ENCODE peak calls at places on chromosomes 6 and 20, in four cellular contexts. W, V, Y and H are unnamed samples.

GRCh38 chr6:54891536-54891935 is 45.0 kb downstream of the FAM83B start:
- DNase-seq in W (no peak), V (no peak), Y (no peak), H (no peak)

GRCh38 chr6:20159781-20160540 is 52.3 kb downstream of the MBOAT1 start:
- DNase-seq in W (no peak), V (no peak), Y (no peak), H (no peak)

GRCh38 chr20:24754691-24755090 is 194.4 kb upstream of the CST7 start:
- DNase-seq in W (no peak), V (no peak), Y (no peak), H (no peak)

GRCh38 chr6:69349776-69350175 is 447.0 kb downstream of the LMBRD1 start:
- DNase-seq in W (no peak), V (no peak), Y (no peak), H (peak)

GRCh38 chr6:33008944-33009861 is at the start of gene HLA-DOA:
- DNase-seq in W (no peak), V (peak), Y (peak), H (peak)

GRCh38 chr20:21048841-21049273 is 57.3 kb downstream of the LINC00237 start:
- DNase-seq in W (peak), V (peak), Y (peak), H (peak)

GRCh38 chr6:25623874-25624273 is 28.1 kb upstream of the SCGN start:
- DNase-seq in W (no peak), V (no peak), Y (no peak), H (no peak)

GRCh38 chr6:144264270-144265060 is 20.7 kb upstream of the UTRN start:
- DNase-seq in W (no peak), V (peak), Y (no peak), H (no peak)

GRCh38 chr20:1702288-1702687 is 44.7 kb upstream of the SIRPG start:
- DNase-seq in W (no peak), V (no peak), Y (no peak), H (no peak)

GRCh38 chr6:31270788-31271640 is 878 bp downstream of the HLA-C start:
- DNase-seq in W (peak), V (peak), Y (no peak), H (peak)

GRCh38 chr6:119483936-119484335 is 134.4 kb upstream of the MAN1A1 start:
- DNase-seq in W (no peak), V (no peak), Y (no peak), H (no peak)

GRCh38 chr6:114253431-114253830 is 89.4 kb downstream of the HS3ST5 start:
- DNase-seq in W (no peak), V (no peak), Y (no peak), H (no peak)

GRCh38 chr6:69957990-69958559 is 91.7 kb downstream of the COL19A1 start:
- DNase-seq in W (no peak), V (no peak), Y (no peak), H (no peak)

GRCh38 chr20:60264024-60264709 is 305.9 kb downstream of the CDH26 start:
- DNase-seq in W (no peak), V (no peak), Y (no peak), H (peak)

GRCh38 chr6:135012764-135013163 is 41.9 kb downstream of the HBS1L start:
- DNase-seq in W (no peak), V (no peak), Y (no peak), H (no peak)

GRCh38 chr20:17641993-17642392 is 40.0 kb downstream of the RRBP1 start:
- DNase-seq in W (no peak), V (no peak), Y (no peak), H (no peak)

GRCh38 chr6:39754493-39755115 is 29.4 kb upstream of the KIF6 start:
- DNase-seq in W (no peak), V (no peak), Y (no peak), H (peak)

GRCh38 chr6:3421763-3422456 is 34.9 kb downstream of the SLC22A23 start:
- DNase-seq in W (no peak), V (peak), Y (peak), H (no peak)

GRCh38 chr6:144083172-144083571 is 12.2 kb downstream of the SF3B5 start:
- DNase-seq in W (no peak), V (no peak), Y (no peak), H (no peak)

GRCh38 chr6:134240664-134241431 is 77.1 kb downstream of the SGK1 start:
- DNase-seq in W (peak), V (no peak), Y (no peak), H (peak)

GRCh38 chr20:24693466-24694156 is 224.2 kb downstream of the SYNDIG1 start:
- DNase-seq in W (no peak), V (no peak), Y (no peak), H (peak)

DNA sequence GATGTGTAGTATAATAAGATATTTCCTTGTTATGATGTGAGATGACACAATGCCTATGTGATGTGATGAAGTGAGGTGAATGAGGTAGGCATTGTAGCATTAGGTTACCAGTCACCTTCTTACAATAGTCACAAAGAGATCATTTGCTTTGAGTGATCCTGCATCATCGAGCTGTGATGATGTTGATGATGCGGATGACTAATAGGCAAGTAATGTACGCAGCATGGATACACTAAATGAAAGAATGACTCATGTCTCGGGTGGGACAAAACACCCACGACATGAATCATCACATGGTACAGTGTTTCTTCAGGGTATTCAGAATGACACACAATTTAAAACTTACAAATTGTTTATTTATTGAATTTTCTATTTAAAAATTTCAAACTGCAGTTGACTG is 806.3 kb upstream of the GJE1 start:
- DNase-seq in W (no peak), V (peak), Y (no peak), H (no peak)
- H3K4me3 ChIP-seq in W (no peak), V (peak), Y (no peak), H (no peak)

GRCh38 chr6:84514089-84514971 is 250.1 kb downstream of the TBX18 start:
- DNase-seq in W (no peak), V (no peak), Y (no peak), H (no peak)
- TF ChIP-seq CTCF in W (no peak), V (no peak), Y (no peak), H (no peak)

DNA sequence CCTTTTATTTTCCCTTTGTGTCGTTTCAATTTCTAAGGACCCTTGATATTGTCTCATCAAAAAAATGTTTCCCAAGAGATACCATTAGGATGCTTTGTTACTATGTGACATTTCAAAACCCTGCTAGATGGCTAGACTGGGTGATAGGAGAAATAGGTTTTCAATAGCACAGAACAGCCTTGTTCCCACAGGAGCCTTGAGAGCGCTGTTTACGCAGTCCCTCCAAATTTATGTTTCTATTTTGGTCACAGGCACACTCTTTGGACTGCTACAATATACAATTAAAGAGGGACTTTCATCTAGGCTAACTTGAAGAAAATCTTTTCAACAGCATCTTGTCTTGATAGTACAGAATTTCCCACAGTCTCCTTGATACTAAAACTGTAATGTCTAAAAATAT is 23.0 kb downstream of the UBE3D start:
- DNase-seq in W (no peak), V (no peak), Y (no peak), H (peak)
- H3K27ac ChIP-seq in W (no peak), V (no peak), Y (no peak), H (peak)

GRCh38 chr20:44584103-44584690 is 1.8 kb downstream of the PKIG start:
- DNase-seq in W (no peak), V (no peak), Y (no peak), H (no peak)

GRCh38 chr20:44586986-44587980 is 4.9 kb downstream of the PKIG start:
- DNase-seq in W (no peak), V (no peak), Y (no peak), H (no peak)

GRCh38 chr20:44586289-44586911 is 4.0 kb downstream of the PKIG start:
- DNase-seq in W (peak), V (no peak), Y (no peak), H (no peak)

GRCh38 chr20:44583179-44583578 is 800 bp downstream of the PKIG start:
- DNase-seq in W (no peak), V (no peak), Y (no peak), H (no peak)

DNA sequence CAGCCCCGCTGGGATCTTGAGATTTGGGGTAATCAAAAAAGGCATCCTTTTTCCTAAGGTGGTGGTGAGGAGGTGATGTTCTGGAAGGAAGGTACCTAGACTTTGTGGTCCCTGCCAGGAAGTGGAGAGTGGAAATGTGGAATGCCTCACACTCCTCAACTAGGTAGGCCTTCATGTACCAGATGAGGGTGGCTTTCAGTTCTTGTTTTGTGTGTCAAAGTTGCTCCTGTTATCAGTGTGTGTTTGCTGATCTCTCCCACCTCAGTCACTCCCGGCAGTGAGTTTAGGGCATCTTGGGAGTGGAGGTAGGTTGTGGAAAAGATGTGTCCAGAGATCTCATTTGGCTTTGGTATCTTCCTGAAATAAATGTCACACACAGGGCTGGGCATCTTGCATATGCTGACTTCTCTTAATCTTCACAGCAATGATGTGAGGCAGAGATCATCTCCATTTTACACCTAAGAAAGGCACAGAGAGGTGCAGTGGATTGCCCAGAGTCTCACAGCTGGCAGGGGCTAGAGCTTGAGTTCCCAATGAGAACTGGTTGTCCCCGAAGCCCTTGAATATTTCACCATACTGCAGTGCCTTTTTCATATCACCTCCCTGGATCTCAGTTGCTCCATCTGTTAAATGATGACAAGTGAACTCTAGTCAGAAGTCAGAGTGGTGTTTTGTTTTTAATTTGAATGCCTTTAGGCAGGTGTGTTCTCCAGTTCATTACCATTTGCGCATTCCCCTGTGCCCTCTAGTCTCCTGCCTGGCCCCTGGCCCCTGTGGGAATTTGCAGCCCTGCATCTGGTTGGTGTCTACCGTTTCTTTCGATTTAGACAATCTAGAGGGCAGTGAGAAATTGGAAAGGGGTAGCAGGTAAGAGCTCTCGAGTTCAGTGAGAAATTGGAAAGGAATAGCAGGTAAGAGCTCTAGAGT is 2.9 kb downstream of the PKIG start:
- DNase-seq in W (no peak), V (no peak), Y (no peak), H (no peak)
- H3K4me3 ChIP-seq in W (no peak), V (no peak), Y (no peak), H (no peak)

GRCh38 chr6:44088827-44089590 is 38.2 kb downstream of the MRPL14 start:
- DNase-seq in W (no peak), V (no peak), Y (no peak), H (no peak)

GRCh38 chr6:44084231-44085014 is 42.8 kb downstream of the MRPL14 start:
- DNase-seq in W (no peak), V (no peak), Y (no peak), H (no peak)

GRCh38 chr6:44085219-44085618 is 42.0 kb downstream of the MRPL14 start:
- DNase-seq in W (no peak), V (no peak), Y (no peak), H (no peak)

GRCh38 chr6:44087623-44088022 is 39.6 kb downstream of the MRPL14 start:
- DNase-seq in W (no peak), V (no peak), Y (no peak), H (no peak)

DNA sequence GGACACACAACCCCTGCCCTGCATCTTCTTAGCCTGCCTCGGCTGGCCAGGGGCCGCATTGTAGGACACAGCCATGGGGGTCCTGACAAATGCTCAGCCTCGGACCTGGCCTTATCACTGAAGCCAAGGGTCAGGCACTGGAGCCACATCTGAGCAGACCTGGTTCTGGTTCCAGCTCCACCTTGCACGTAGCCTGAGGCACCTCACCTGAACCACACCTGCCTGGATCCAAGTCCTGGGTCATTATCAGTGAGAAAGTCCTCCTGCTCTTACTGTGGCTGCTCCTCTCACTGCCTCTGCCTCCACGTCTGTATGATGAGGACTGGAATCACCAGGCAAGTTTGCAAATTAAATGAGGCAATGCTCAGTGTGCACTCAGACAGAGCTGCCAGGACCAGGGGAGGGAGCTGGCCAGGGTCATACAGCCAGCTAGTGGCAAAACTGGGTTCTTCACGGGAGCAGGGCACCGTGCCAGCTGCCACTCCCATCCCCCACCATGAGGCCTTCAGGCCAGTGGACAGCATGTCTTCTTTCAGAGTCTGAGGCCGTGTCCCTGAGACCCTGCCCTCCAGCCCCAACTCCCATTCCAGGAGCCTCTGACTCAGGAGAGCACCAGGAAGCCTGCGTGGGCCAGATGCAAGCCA is 40.2 kb downstream of the MRPL14 start:
- DNase-seq in W (no peak), V (no peak), Y (no peak), H (no peak)
- TF ChIP-seq CTCF in W (no peak), V (no peak), Y (no peak), H (no peak)